ENCODE peak calls at places on chromosomes 13 and 19, in seven cellular contexts. One of them, this sample, is unnamed.

GRCh38 chr19:16376649-16377048 is 52.0 kb downstream of the KLF2 start:
- DNase-seq in mesenchymal stem cell: peak
- DNase-seq in astrocyte of the spinal cord: no peak
- DNase-seq in NT2/D1: no peak
- DNase-seq in cardiac fibroblast: no peak
- DNase-seq in HFF-Myc: no peak
- DNase-seq in cardiac muscle cell: peak
- DNase-seq in this sample: peak

GRCh38 chr13:44822291-44822690 is 167.0 kb downstream of the NUFIP1 start:
- DNase-seq in mesenchymal stem cell: no peak
- DNase-seq in astrocyte of the spinal cord: peak
- DNase-seq in NT2/D1: no peak
- DNase-seq in cardiac fibroblast: no peak
- DNase-seq in HFF-Myc: no peak
- DNase-seq in cardiac muscle cell: no peak
- DNase-seq in this sample: no peak

GRCh38 chr13:100197116-100197515 is 108.2 kb downstream of the PCCA start:
- DNase-seq in mesenchymal stem cell: no peak
- DNase-seq in astrocyte of the spinal cord: no peak
- DNase-seq in NT2/D1: no peak
- DNase-seq in cardiac fibroblast: no peak
- DNase-seq in HFF-Myc: no peak
- DNase-seq in cardiac muscle cell: no peak
- DNase-seq in this sample: no peak

GRCh38 chr19:31715249-31715944 is 366.2 kb upstream of the TSHZ3 start:
- DNase-seq in mesenchymal stem cell: peak
- DNase-seq in astrocyte of the spinal cord: no peak
- DNase-seq in NT2/D1: no peak
- DNase-seq in cardiac fibroblast: peak
- DNase-seq in HFF-Myc: no peak
- DNase-seq in cardiac muscle cell: no peak
- DNase-seq in this sample: peak

GRCh38 chr13:30125422-30126073 is 181.8 kb downstream of the KATNAL1 start:
- DNase-seq in mesenchymal stem cell: peak
- DNase-seq in astrocyte of the spinal cord: peak
- DNase-seq in NT2/D1: no peak
- DNase-seq in cardiac fibroblast: peak
- DNase-seq in HFF-Myc: peak
- DNase-seq in cardiac muscle cell: no peak
- DNase-seq in this sample: no peak

GRCh38 chr13:30072818-30073186 is 222.4 kb upstream of the UBL3 start:
- DNase-seq in mesenchymal stem cell: no peak
- DNase-seq in astrocyte of the spinal cord: no peak
- DNase-seq in NT2/D1: no peak
- DNase-seq in cardiac fibroblast: no peak
- DNase-seq in HFF-Myc: no peak
- DNase-seq in cardiac muscle cell: no peak
- DNase-seq in this sample: no peak

GRCh38 chr19:8831832-8832131 is 322 bp downstream of the ZNF558 start:
- DNase-seq in mesenchymal stem cell: no peak
- DNase-seq in astrocyte of the spinal cord: no peak
- DNase-seq in NT2/D1: peak
- DNase-seq in cardiac fibroblast: no peak
- DNase-seq in HFF-Myc: no peak
- DNase-seq in cardiac muscle cell: no peak
- DNase-seq in this sample: peak

GRCh38 chr13:32881074-32881791 is 135.0 kb upstream of the KL start:
- DNase-seq in mesenchymal stem cell: peak
- DNase-seq in astrocyte of the spinal cord: peak
- DNase-seq in NT2/D1: no peak
- DNase-seq in cardiac fibroblast: peak
- DNase-seq in HFF-Myc: no peak
- DNase-seq in cardiac muscle cell: no peak
- DNase-seq in this sample: no peak

GRCh38 chr19:480016-480855 is 16.1 kb upstream of the MADCAM1 start:
- DNase-seq in mesenchymal stem cell: peak
- DNase-seq in astrocyte of the spinal cord: peak
- DNase-seq in NT2/D1: no peak
- DNase-seq in cardiac fibroblast: peak
- DNase-seq in HFF-Myc: no peak
- DNase-seq in cardiac muscle cell: peak
- DNase-seq in this sample: peak

GRCh38 chr13:49220856-49221614 is 897 bp downstream of the MLNR start:
- DNase-seq in mesenchymal stem cell: no peak
- DNase-seq in astrocyte of the spinal cord: no peak
- DNase-seq in NT2/D1: no peak
- DNase-seq in cardiac fibroblast: peak
- DNase-seq in HFF-Myc: no peak
- DNase-seq in cardiac muscle cell: no peak
- DNase-seq in this sample: peak

GRCh38 chr19:43306097-43306496 is 36.8 kb upstream of the PSG9 start:
- DNase-seq in mesenchymal stem cell: no peak
- DNase-seq in astrocyte of the spinal cord: no peak
- DNase-seq in NT2/D1: no peak
- DNase-seq in cardiac fibroblast: no peak
- DNase-seq in HFF-Myc: no peak
- DNase-seq in cardiac muscle cell: no peak
- DNase-seq in this sample: no peak

GRCh38 chr19:4744451-4745170 is 21.0 kb upstream of the DPP9 start:
- DNase-seq in mesenchymal stem cell: peak
- DNase-seq in astrocyte of the spinal cord: peak
- DNase-seq in NT2/D1: no peak
- DNase-seq in cardiac fibroblast: peak
- DNase-seq in HFF-Myc: peak
- DNase-seq in cardiac muscle cell: no peak
- DNase-seq in this sample: no peak

GRCh38 chr13:110345701-110346100 is 38.6 kb downstream of the COL4A2 start:
- DNase-seq in mesenchymal stem cell: no peak
- DNase-seq in astrocyte of the spinal cord: no peak
- DNase-seq in NT2/D1: no peak
- DNase-seq in cardiac fibroblast: no peak
- DNase-seq in HFF-Myc: no peak
- DNase-seq in cardiac muscle cell: no peak
- DNase-seq in this sample: no peak

GRCh38 chr19:5627395-5627904 is 4.6 kb downstream of the SAFB start:
- DNase-seq in mesenchymal stem cell: peak
- DNase-seq in astrocyte of the spinal cord: no peak
- DNase-seq in NT2/D1: no peak
- DNase-seq in cardiac fibroblast: no peak
- DNase-seq in HFF-Myc: peak
- DNase-seq in cardiac muscle cell: no peak
- DNase-seq in this sample: peak

DNA sequence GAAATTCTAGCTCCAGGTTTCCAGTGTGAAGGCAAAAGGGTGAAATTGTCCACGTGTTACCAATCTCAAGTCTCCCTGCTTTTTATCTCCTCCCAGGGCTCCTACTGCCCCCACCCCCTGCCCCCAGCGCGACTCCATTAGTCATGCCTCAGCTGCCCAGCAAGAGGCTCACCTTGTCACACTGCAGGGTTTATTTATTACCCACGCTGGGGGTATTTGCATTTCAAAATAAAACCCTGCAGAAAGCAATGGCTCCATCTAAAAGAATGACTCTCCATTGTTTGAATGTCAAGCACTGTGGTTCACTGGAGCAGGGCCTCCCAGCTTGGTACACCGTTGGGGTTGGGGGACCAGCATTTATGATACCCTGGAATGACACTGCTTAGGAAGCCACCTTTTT is 10.0 kb upstream of the POP4 start:
- DNase-seq in mesenchymal stem cell: no peak
- DNase-seq in astrocyte of the spinal cord: no peak
- DNase-seq in NT2/D1: no peak
- DNase-seq in cardiac fibroblast: no peak
- DNase-seq in HFF-Myc: no peak
- DNase-seq in cardiac muscle cell: no peak
- DNase-seq in this sample: no peak
- H3K4me3 ChIP-seq in mesenchymal stem cell: no peak
- H3K4me3 ChIP-seq in astrocyte of the spinal cord: no peak
- H3K4me3 ChIP-seq in NT2/D1: no peak
- H3K4me3 ChIP-seq in cardiac fibroblast: no peak
- H3K4me3 ChIP-seq in HFF-Myc: no peak
- H3K4me3 ChIP-seq in cardiac muscle cell: no peak
- H3K4me3 ChIP-seq in this sample: no peak

GRCh38 chr19:18009412-18010066 is 1.6 kb downstream of the ARRDC2 start:
- DNase-seq in mesenchymal stem cell: peak
- DNase-seq in astrocyte of the spinal cord: no peak
- DNase-seq in NT2/D1: no peak
- DNase-seq in cardiac fibroblast: no peak
- DNase-seq in HFF-Myc: no peak
- DNase-seq in cardiac muscle cell: no peak
- DNase-seq in this sample: no peak
- H3K4me3 ChIP-seq in mesenchymal stem cell: no peak
- H3K4me3 ChIP-seq in astrocyte of the spinal cord: no peak
- H3K4me3 ChIP-seq in NT2/D1: no peak
- H3K4me3 ChIP-seq in cardiac fibroblast: peak
- H3K4me3 ChIP-seq in HFF-Myc: no peak
- H3K4me3 ChIP-seq in cardiac muscle cell: no peak
- H3K4me3 ChIP-seq in this sample: no peak

GRCh38 chr13:97191615-97192014 is 30.5 kb upstream of the MBNL2 start:
- DNase-seq in mesenchymal stem cell: no peak
- DNase-seq in astrocyte of the spinal cord: no peak
- DNase-seq in NT2/D1: no peak
- DNase-seq in cardiac fibroblast: no peak
- DNase-seq in HFF-Myc: no peak
- DNase-seq in cardiac muscle cell: no peak
- DNase-seq in this sample: no peak

GRCh38 chr13:97192166-97192565 is 30.0 kb upstream of the MBNL2 start:
- DNase-seq in mesenchymal stem cell: no peak
- DNase-seq in astrocyte of the spinal cord: no peak
- DNase-seq in NT2/D1: no peak
- DNase-seq in cardiac fibroblast: no peak
- DNase-seq in HFF-Myc: no peak
- DNase-seq in cardiac muscle cell: no peak
- DNase-seq in this sample: no peak

GRCh38 chr13:97191143-97191542 is 31.0 kb upstream of the MBNL2 start:
- DNase-seq in mesenchymal stem cell: no peak
- DNase-seq in astrocyte of the spinal cord: no peak
- DNase-seq in NT2/D1: no peak
- DNase-seq in cardiac fibroblast: no peak
- DNase-seq in HFF-Myc: no peak
- DNase-seq in cardiac muscle cell: no peak
- DNase-seq in this sample: no peak

GRCh38 chr13:97194473-97194872 is 27.7 kb upstream of the MBNL2 start:
- DNase-seq in mesenchymal stem cell: no peak
- DNase-seq in astrocyte of the spinal cord: peak
- DNase-seq in NT2/D1: peak
- DNase-seq in cardiac fibroblast: peak
- DNase-seq in HFF-Myc: no peak
- DNase-seq in cardiac muscle cell: no peak
- DNase-seq in this sample: peak

GRCh38 chr13:97193577-97193976 is 28.6 kb upstream of the MBNL2 start:
- DNase-seq in mesenchymal stem cell: no peak
- DNase-seq in astrocyte of the spinal cord: no peak
- DNase-seq in NT2/D1: no peak
- DNase-seq in cardiac fibroblast: no peak
- DNase-seq in HFF-Myc: no peak
- DNase-seq in cardiac muscle cell: no peak
- DNase-seq in this sample: no peak
- H3K4me3 ChIP-seq in mesenchymal stem cell: no peak
- H3K4me3 ChIP-seq in astrocyte of the spinal cord: no peak
- H3K4me3 ChIP-seq in NT2/D1: no peak
- H3K4me3 ChIP-seq in cardiac fibroblast: no peak
- H3K4me3 ChIP-seq in HFF-Myc: no peak
- H3K4me3 ChIP-seq in cardiac muscle cell: no peak
- H3K4me3 ChIP-seq in this sample: no peak

DNA sequence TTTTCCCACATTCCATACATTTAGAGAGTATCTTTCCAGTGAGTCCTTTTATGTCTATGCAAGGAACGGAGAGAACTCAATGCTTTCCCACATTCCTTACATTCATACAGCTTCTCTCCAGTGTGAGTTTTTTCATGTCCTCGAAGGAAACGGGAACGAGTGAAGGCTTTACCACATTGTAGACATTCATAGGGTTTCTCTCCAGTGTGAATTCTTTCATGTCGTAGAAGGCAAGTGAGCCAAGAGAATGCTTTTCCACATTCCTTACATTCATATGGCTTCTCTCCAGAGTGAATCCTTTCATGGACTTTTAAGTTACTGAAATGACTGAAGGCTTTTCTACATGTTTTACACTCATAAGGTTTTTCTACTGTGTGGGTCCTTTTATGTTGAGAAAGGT is 17.1 kb downstream of the ZNF823 start:
- DNase-seq in mesenchymal stem cell: no peak
- DNase-seq in astrocyte of the spinal cord: no peak
- DNase-seq in NT2/D1: no peak
- DNase-seq in cardiac fibroblast: no peak
- DNase-seq in HFF-Myc: no peak
- DNase-seq in cardiac muscle cell: no peak
- DNase-seq in this sample: peak
- H3K4me3 ChIP-seq in mesenchymal stem cell: peak
- H3K4me3 ChIP-seq in astrocyte of the spinal cord: no peak
- H3K4me3 ChIP-seq in NT2/D1: no peak
- H3K4me3 ChIP-seq in cardiac fibroblast: no peak
- H3K4me3 ChIP-seq in HFF-Myc: no peak
- H3K4me3 ChIP-seq in cardiac muscle cell: no peak
- H3K4me3 ChIP-seq in this sample: no peak

GRCh38 chr13:28558126-28558525 is 63.2 kb upstream of the FLT1 start:
- DNase-seq in mesenchymal stem cell: peak
- DNase-seq in astrocyte of the spinal cord: peak
- DNase-seq in NT2/D1: no peak
- DNase-seq in cardiac fibroblast: peak
- DNase-seq in HFF-Myc: peak
- DNase-seq in cardiac muscle cell: no peak
- DNase-seq in this sample: no peak
- H3K4me3 ChIP-seq in mesenchymal stem cell: no peak
- H3K4me3 ChIP-seq in astrocyte of the spinal cord: no peak
- H3K4me3 ChIP-seq in NT2/D1: no peak
- H3K4me3 ChIP-seq in cardiac fibroblast: no peak
- H3K4me3 ChIP-seq in HFF-Myc: no peak
- H3K4me3 ChIP-seq in cardiac muscle cell: no peak
- H3K4me3 ChIP-seq in this sample: no peak